ENCODE peak calls at places on chromosomes 3 and 15, in seven cellular contexts. T is A673, I is ovary, X is NB4, U is WERI-Rb-1, D is fibroblast of lung, Y is lower lobe of right lung. S is an unnamed sample.

GRCh38 chr15:67067930-67068542 is 2.6 kb downstream of the SMAD3 start:
- DNase-seq in T (peak), I (no peak), Y (no peak), U (no peak), X (no peak), D (no peak), S (no peak)

GRCh38 chr3:172582712-172583111 is 59.5 kb upstream of the TNFSF10 start:
- DNase-seq in Y (no peak), T (no peak), X (no peak), U (no peak), I (no peak), D (peak), S (no peak)

GRCh38 chr3:122239112-122239511 is 55.6 kb downstream of the CASR start:
- DNase-seq in X (no peak), D (no peak), U (no peak), T (no peak), Y (no peak), I (no peak), S (no peak)

GRCh38 chr15:60589253-60589652 is 110.3 kb upstream of the ICE2 start:
- DNase-seq in U (peak), I (no peak), Y (no peak), X (no peak), T (no peak), D (no peak), S (no peak)

GRCh38 chr3:13044496-13045244 is 28.6 kb downstream of the IQSEC1 start:
- DNase-seq in U (no peak), D (no peak), I (no peak), X (no peak), T (no peak), Y (peak), S (no peak)

GRCh38 chr15:90562669-90563068 is 32.9 kb downstream of the CRTC3 start:
- DNase-seq in X (no peak), T (no peak), U (no peak), Y (no peak), D (no peak), I (no peak), S (no peak)

GRCh38 chr3:136882575-136882974 is 20.6 kb downstream of the NCK1 start:
- DNase-seq in Y (no peak), U (no peak), T (no peak), I (no peak), X (peak), D (no peak), S (no peak)

GRCh38 chr3:31704651-31705179 is 172.0 kb downstream of the STT3B start:
- DNase-seq in D (peak), Y (peak), T (peak), U (no peak), X (peak), I (no peak), S (no peak)

GRCh38 chr15:31236184-31237041 is 90.2 kb upstream of the KLF13 start:
- DNase-seq in D (peak), X (no peak), U (no peak), T (peak), Y (peak), I (peak), S (no peak)

GRCh38 chr15:92653836-92654524 is 1.6 kb downstream of the FAM174B start:
- DNase-seq in U (peak), I (no peak), X (no peak), D (no peak), T (no peak), Y (no peak), S (no peak)

GRCh38 chr3:58116985-58117384 is 93.8 kb downstream of the DNASE1L3 start:
- DNase-seq in U (no peak), I (no peak), X (no peak), T (no peak), Y (no peak), D (peak), S (no peak)

GRCh38 chr15:84752700-84753099 is 4.3 kb downstream of the ZNF592 start:
- DNase-seq in X (no peak), T (no peak), D (peak), Y (no peak), I (no peak), U (no peak), S (no peak)

GRCh38 chr15:35827949-35828348 is 282.0 kb upstream of the DPH6 start:
- DNase-seq in X (no peak), U (no peak), T (no peak), Y (no peak), D (no peak), I (no peak), S (no peak)

DNA sequence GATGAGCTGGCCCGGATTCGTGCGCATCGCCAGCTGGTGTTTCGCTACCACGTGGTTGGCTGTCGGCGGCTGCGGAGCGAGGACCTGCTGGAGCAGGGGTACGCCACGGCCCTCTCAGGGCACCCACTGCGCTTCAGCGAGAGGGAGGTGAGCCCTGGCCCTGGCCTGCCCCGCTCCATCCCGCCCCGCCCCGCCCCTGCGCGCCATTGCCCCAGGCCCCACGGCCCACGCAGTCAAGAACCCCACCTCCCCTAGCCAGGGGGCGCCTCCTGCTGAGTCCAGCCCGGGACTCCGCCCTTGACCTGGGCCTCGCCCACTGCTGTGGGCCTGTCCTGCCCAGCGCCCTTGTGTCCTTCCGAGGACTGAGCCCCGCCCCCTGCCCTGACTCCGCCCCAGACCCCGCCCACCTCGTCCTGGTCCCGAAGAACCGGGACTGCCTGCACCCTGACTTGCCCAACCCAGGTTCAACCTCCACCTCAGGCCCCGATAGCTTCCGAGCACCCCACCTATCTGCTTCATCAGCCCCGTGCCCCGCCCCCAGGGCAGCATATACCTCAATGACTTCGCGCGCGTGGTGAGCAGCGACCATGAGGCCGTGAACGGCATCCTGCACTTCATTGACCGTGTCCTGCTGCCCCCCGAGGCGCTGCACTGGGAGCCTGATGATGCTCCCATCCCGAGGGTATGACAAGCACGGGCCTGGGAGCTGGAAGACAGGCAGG is 14.8 kb downstream of the NT5DC2 start:
- DNase-seq in I (peak), X (no peak), Y (peak), D (no peak), U (no peak), T (no peak), S (peak)
- H3K4me3 ChIP-seq in I (peak), X (no peak), Y (peak), D (no peak), U (no peak), T (no peak), S (peak)

GRCh38 chr3:50319872-50320625 is 2.5 kb downstream of the HYAL2 start:
- DNase-seq in T (no peak), I (peak), U (no peak), D (no peak), X (no peak), Y (no peak), S (no peak)
- TF ChIP-seq CTCF in T (no peak), I (no peak), U (peak), D (no peak), X (no peak), Y (no peak), S (no peak)

DNA sequence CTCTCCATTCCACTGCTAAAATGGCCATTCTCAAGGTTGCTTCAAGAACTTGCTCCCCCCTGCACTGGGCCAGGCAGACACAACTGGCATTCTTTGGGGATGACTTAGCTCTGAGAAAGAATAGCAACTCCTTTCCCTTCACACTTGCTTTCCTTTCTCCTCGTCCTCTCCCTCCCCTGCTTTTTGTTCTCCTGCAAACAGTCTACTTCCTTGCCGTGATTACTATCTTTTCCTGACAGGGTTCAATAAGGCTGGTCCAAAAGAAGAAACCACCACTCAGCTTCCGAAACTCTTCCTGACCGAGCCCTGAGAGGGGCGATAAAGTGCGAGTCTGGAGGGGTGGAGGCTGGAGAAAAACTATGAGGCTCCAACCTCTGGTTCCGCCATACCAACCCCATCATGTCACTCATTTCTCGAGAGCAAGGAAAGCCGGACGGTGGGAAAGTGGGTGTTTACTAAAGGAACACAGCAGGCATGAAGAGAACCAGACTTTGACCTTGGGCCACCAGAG is 5.0 kb downstream of the AMOTL2 start:
- DNase-seq in I (no peak), U (no peak), D (peak), T (peak), Y (no peak), X (no peak), S (no peak)
- H3K4me3 ChIP-seq in I (no peak), U (no peak), D (no peak), T (no peak), Y (peak), X (no peak), S (no peak)

GRCh38 chr3:128845119-128845518 is 34.3 kb upstream of the ACAD9 start:
- DNase-seq in X (peak), T (no peak), D (no peak), Y (no peak), U (peak), I (no peak), S (peak)
- TF ChIP-seq CTCF in X (peak), T (no peak), D (peak), Y (no peak), U (peak), I (no peak), S (peak)

DNA sequence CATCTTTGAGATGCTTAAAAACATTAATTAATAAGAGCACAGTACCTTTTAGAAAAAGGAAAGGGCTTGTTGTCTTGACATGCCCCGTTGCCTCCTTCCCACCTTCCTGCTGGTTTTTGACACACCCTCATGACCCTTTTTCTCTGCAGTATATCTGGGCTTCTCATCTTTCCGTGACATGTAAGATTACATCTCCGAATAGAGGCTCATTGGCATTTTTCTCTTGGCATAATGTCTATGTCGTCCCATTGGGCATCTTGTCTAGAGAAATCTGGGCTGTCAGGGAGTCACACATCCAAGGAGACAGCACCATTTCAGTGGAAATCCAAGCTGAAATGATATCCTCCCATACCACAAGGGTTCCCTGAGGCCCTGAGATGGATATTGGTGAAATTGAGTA is 64.1 kb downstream of the LRTM1 start:
- DNase-seq in U (no peak), I (no peak), X (peak), D (no peak), Y (no peak), T (no peak), S (no peak)
- H3K4me3 ChIP-seq in U (no peak), I (no peak), X (no peak), D (no peak), Y (no peak), T (no peak), S (no peak)

DNA sequence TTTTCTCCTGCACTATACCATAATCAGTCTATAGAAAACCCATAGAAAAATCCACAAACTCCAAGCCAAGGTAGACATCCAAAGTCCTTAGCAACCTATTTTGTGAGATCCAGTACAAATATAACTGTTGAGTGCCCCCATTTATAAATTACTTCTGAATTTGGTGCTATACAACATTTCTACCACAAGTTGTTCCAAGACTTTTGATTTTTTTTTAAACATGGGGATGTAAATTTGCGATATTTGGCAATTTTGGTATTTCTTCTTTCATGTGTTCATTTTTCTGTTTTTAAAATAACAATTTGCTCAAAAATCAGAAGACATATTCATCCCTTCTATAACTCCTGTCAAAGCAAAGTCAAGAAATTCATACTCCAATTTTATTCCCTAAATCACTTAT is 763.8 kb downstream of the ROBO1 start:
- DNase-seq in D (no peak), Y (no peak), X (no peak), I (no peak), U (no peak), T (no peak), S (no peak)
- TF ChIP-seq CTCF in D (no peak), Y (no peak), X (no peak), I (no peak), U (no peak), T (no peak), S (no peak)

GRCh38 chr3:52429031-52429430 is 15.9 kb downstream of the SEMA3G start:
- DNase-seq in T (no peak), X (no peak), D (no peak), Y (no peak), I (peak), U (peak), S (no peak)

GRCh38 chr3:52430416-52430810 is 14.5 kb downstream of the SEMA3G start:
- DNase-seq in X (no peak), T (no peak), Y (no peak), I (peak), D (no peak), U (no peak), S (no peak)

GRCh38 chr3:52431459-52432223 is 13.3 kb downstream of the SEMA3G start:
- DNase-seq in X (no peak), I (peak), U (no peak), D (no peak), Y (no peak), T (no peak), S (no peak)

GRCh38 chr3:52429779-52430415 is 15.0 kb downstream of the SEMA3G start:
- DNase-seq in T (no peak), U (no peak), X (no peak), Y (no peak), I (peak), D (no peak), S (no peak)

GRCh38 chr3:52428151-52429005 is 16.5 kb downstream of the SEMA3G start:
- DNase-seq in U (peak), Y (no peak), X (peak), D (peak), T (peak), I (peak), S (peak)
- H3K4me3 ChIP-seq in U (no peak), Y (no peak), X (no peak), D (no peak), T (no peak), I (no peak), S (no peak)

DNA sequence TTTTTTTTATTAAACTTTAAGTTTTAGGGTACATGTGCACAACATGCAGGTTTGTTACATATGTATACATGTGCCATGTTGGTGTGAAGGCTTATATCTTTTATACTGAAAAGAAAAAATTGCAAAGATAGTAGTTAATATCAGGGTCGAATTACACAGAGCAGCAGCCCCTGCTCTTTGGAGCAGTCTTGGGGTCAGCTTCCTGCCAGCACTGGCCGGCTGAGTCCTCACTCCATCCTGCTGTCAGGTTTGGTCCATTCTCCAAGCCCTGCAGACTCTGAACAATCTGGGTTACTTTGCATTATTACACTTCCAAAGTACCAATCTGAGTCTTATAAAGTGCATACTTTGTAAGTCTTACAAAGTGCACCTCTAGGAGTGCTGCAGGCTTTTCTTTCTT is 66.0 kb downstream of the COL8A1 start:
- DNase-seq in I (no peak), U (no peak), X (no peak), D (no peak), T (no peak), Y (no peak), S (peak)
- TF ChIP-seq CTCF in I (no peak), U (no peak), X (no peak), D (peak), T (no peak), Y (no peak), S (no peak)